ENCODE peak calls at places on chromosomes 4 and X, in ten cellular contexts. One of them, this sample, is unnamed.

GRCh38 chrX:119784747-119785446 is 6.5 kb downstream of the RPL39 start:
- DNase-seq in endothelial cell of umbilical vein: peak
- DNase-seq in CD4-positive, alpha-beta T cell: peak
- DNase-seq in tibial nerve: no peak
- DNase-seq in A549: peak
- DNase-seq in pancreas: no peak
- DNase-seq in substantia nigra: no peak
- DNase-seq in Peyer's patch: peak
- DNase-seq in hepatocyte: no peak
- DNase-seq in neuronal stem cell: no peak
- DNase-seq in this sample: no peak

GRCh38 chr4:20037745-20038144 is 214.0 kb upstream of the SLIT2 start:
- DNase-seq in endothelial cell of umbilical vein: no peak
- DNase-seq in CD4-positive, alpha-beta T cell: no peak
- DNase-seq in tibial nerve: no peak
- DNase-seq in A549: no peak
- DNase-seq in pancreas: no peak
- DNase-seq in substantia nigra: no peak
- DNase-seq in Peyer's patch: no peak
- DNase-seq in hepatocyte: no peak
- DNase-seq in neuronal stem cell: no peak
- DNase-seq in this sample: no peak

GRCh38 chr4:127778102-127778501 is 4.0 kb upstream of the HSPA4L start:
- DNase-seq in endothelial cell of umbilical vein: no peak
- DNase-seq in CD4-positive, alpha-beta T cell: no peak
- DNase-seq in tibial nerve: no peak
- DNase-seq in A549: no peak
- DNase-seq in pancreas: no peak
- DNase-seq in substantia nigra: no peak
- DNase-seq in Peyer's patch: no peak
- DNase-seq in hepatocyte: no peak
- DNase-seq in neuronal stem cell: peak
- DNase-seq in this sample: no peak

GRCh38 chrX:42577936-42578335 is 200.0 kb downstream of the PPP1R2C start:
- DNase-seq in endothelial cell of umbilical vein: peak
- DNase-seq in CD4-positive, alpha-beta T cell: no peak
- DNase-seq in tibial nerve: no peak
- DNase-seq in A549: no peak
- DNase-seq in pancreas: no peak
- DNase-seq in substantia nigra: no peak
- DNase-seq in Peyer's patch: no peak
- DNase-seq in hepatocyte: peak
- DNase-seq in neuronal stem cell: no peak
- DNase-seq in this sample: no peak

GRCh38 chrX:136147320-136147901 is at the start of gene FHL1:
- DNase-seq in endothelial cell of umbilical vein: peak
- DNase-seq in CD4-positive, alpha-beta T cell: peak
- DNase-seq in tibial nerve: peak
- DNase-seq in A549: no peak
- DNase-seq in pancreas: peak
- DNase-seq in substantia nigra: peak
- DNase-seq in Peyer's patch: peak
- DNase-seq in hepatocyte: peak
- DNase-seq in neuronal stem cell: peak
- DNase-seq in this sample: peak

GRCh38 chr4:144209491-144209890 is 69.0 kb upstream of the GYPA start:
- DNase-seq in endothelial cell of umbilical vein: no peak
- DNase-seq in CD4-positive, alpha-beta T cell: no peak
- DNase-seq in tibial nerve: no peak
- DNase-seq in A549: no peak
- DNase-seq in pancreas: no peak
- DNase-seq in substantia nigra: no peak
- DNase-seq in Peyer's patch: no peak
- DNase-seq in hepatocyte: no peak
- DNase-seq in neuronal stem cell: no peak
- DNase-seq in this sample: no peak

GRCh38 chrX:38045697-38046096 is 39.3 kb downstream of the SYTL5 start:
- DNase-seq in endothelial cell of umbilical vein: no peak
- DNase-seq in CD4-positive, alpha-beta T cell: no peak
- DNase-seq in tibial nerve: no peak
- DNase-seq in A549: peak
- DNase-seq in pancreas: peak
- DNase-seq in substantia nigra: no peak
- DNase-seq in Peyer's patch: no peak
- DNase-seq in hepatocyte: peak
- DNase-seq in neuronal stem cell: no peak
- DNase-seq in this sample: no peak

GRCh38 chr4:4394644-4395043 is 7.7 kb downstream of the NSG1 start:
- DNase-seq in endothelial cell of umbilical vein: no peak
- DNase-seq in CD4-positive, alpha-beta T cell: no peak
- DNase-seq in tibial nerve: no peak
- DNase-seq in A549: peak
- DNase-seq in pancreas: no peak
- DNase-seq in substantia nigra: no peak
- DNase-seq in Peyer's patch: no peak
- DNase-seq in hepatocyte: no peak
- DNase-seq in neuronal stem cell: no peak
- DNase-seq in this sample: no peak

GRCh38 chrX:149504226-149504914 is 736 bp downstream of the IDS start:
- DNase-seq in endothelial cell of umbilical vein: no peak
- DNase-seq in CD4-positive, alpha-beta T cell: peak
- DNase-seq in tibial nerve: no peak
- DNase-seq in A549: peak
- DNase-seq in pancreas: no peak
- DNase-seq in substantia nigra: no peak
- DNase-seq in Peyer's patch: peak
- DNase-seq in hepatocyte: peak
- DNase-seq in neuronal stem cell: no peak
- DNase-seq in this sample: peak

GRCh38 chr4:164383187-164384181 is 370.4 kb upstream of the SMIM31 start:
- DNase-seq in endothelial cell of umbilical vein: no peak
- DNase-seq in CD4-positive, alpha-beta T cell: no peak
- DNase-seq in tibial nerve: peak
- DNase-seq in A549: peak
- DNase-seq in pancreas: no peak
- DNase-seq in substantia nigra: peak
- DNase-seq in Peyer's patch: no peak
- DNase-seq in hepatocyte: peak
- DNase-seq in neuronal stem cell: peak
- DNase-seq in this sample: peak

DNA sequence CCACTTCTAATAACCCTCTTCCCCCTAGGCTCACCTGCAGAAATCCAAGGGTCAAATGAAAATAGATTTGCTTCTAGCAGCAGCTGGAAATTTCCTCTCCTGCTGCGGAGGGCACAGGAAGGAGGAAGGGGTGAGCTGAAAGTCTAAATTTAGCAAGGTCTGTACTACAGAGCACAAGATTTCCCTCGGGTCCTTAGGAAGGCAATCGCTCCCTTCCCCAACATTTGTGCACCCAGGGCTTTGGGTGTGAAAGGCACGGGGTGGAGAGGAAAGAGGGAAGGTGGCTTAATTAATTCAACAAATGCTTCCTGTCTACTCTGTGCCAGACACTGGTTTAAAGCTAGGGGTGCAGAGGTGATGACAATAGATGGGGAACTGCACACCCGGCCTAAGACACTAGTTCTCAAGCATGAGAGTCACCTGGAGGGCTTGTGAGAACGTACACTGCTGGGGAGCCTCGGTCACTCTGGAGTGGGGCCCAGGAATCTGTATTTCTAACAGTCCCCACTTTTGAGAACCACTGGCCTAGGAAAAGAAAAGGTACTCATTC is 204.4 kb downstream of the NSUN7 start:
- DNase-seq in endothelial cell of umbilical vein: no peak
- DNase-seq in CD4-positive, alpha-beta T cell: no peak
- DNase-seq in tibial nerve: no peak
- DNase-seq in A549: no peak
- DNase-seq in pancreas: no peak
- DNase-seq in substantia nigra: no peak
- DNase-seq in Peyer's patch: no peak
- DNase-seq in hepatocyte: no peak
- DNase-seq in neuronal stem cell: no peak
- DNase-seq in this sample: no peak
- H3K27ac ChIP-seq in endothelial cell of umbilical vein: no peak
- H3K27ac ChIP-seq in CD4-positive, alpha-beta T cell: no peak
- H3K27ac ChIP-seq in tibial nerve: peak
- H3K27ac ChIP-seq in A549: no peak
- H3K27ac ChIP-seq in pancreas: no peak
- H3K27ac ChIP-seq in substantia nigra: peak
- H3K27ac ChIP-seq in Peyer's patch: peak
- H3K27ac ChIP-seq in hepatocyte: no peak
- H3K27ac ChIP-seq in neuronal stem cell: peak
- H3K27ac ChIP-seq in this sample: peak

DNA sequence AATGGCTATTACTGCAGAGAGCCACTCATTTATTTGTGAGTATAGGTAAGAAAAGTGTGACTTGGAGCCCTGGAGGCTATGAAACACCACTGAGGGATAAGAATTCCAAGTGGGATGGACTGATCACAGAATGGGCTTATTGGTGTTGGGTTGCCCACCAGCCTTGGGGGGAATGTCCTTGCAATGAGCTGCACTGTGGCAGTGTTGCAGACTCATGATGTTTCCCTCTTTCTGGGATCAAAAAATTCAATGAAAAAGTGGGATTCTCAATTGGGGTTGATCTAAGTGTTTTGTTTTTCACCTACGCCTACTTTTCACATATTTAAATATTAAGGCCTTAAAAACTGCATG is 1024.5 kb upstream of the PCDH10 start:
- DNase-seq in endothelial cell of umbilical vein: no peak
- DNase-seq in CD4-positive, alpha-beta T cell: no peak
- DNase-seq in tibial nerve: no peak
- DNase-seq in A549: no peak
- DNase-seq in pancreas: no peak
- DNase-seq in substantia nigra: no peak
- DNase-seq in Peyer's patch: no peak
- DNase-seq in hepatocyte: no peak
- DNase-seq in neuronal stem cell: no peak
- DNase-seq in this sample: no peak
- H3K27ac ChIP-seq in endothelial cell of umbilical vein: no peak
- H3K27ac ChIP-seq in CD4-positive, alpha-beta T cell: no peak
- H3K27ac ChIP-seq in tibial nerve: no peak
- H3K27ac ChIP-seq in A549: no peak
- H3K27ac ChIP-seq in pancreas: no peak
- H3K27ac ChIP-seq in substantia nigra: no peak
- H3K27ac ChIP-seq in Peyer's patch: no peak
- H3K27ac ChIP-seq in hepatocyte: no peak
- H3K27ac ChIP-seq in neuronal stem cell: no peak
- H3K27ac ChIP-seq in this sample: no peak

GRCh38 chr4:3243066-3243775 is 5.7 kb upstream of the MSANTD1 start:
- DNase-seq in endothelial cell of umbilical vein: no peak
- DNase-seq in CD4-positive, alpha-beta T cell: peak
- DNase-seq in tibial nerve: no peak
- DNase-seq in A549: no peak
- DNase-seq in pancreas: no peak
- DNase-seq in substantia nigra: no peak
- DNase-seq in Peyer's patch: no peak
- DNase-seq in hepatocyte: no peak
- DNase-seq in neuronal stem cell: no peak
- DNase-seq in this sample: no peak

GRCh38 chr4:3239998-3240920 is 8.7 kb upstream of the MSANTD1 start:
- DNase-seq in endothelial cell of umbilical vein: no peak
- DNase-seq in CD4-positive, alpha-beta T cell: no peak
- DNase-seq in tibial nerve: no peak
- DNase-seq in A549: no peak
- DNase-seq in pancreas: peak
- DNase-seq in substantia nigra: no peak
- DNase-seq in Peyer's patch: no peak
- DNase-seq in hepatocyte: no peak
- DNase-seq in neuronal stem cell: no peak
- DNase-seq in this sample: no peak

GRCh38 chr4:3240936-3241522 is 7.9 kb upstream of the MSANTD1 start:
- DNase-seq in endothelial cell of umbilical vein: no peak
- DNase-seq in CD4-positive, alpha-beta T cell: no peak
- DNase-seq in tibial nerve: no peak
- DNase-seq in A549: no peak
- DNase-seq in pancreas: no peak
- DNase-seq in substantia nigra: no peak
- DNase-seq in Peyer's patch: no peak
- DNase-seq in hepatocyte: no peak
- DNase-seq in neuronal stem cell: no peak
- DNase-seq in this sample: no peak

GRCh38 chr4:3244002-3244401 is 5.0 kb upstream of the MSANTD1 start:
- DNase-seq in endothelial cell of umbilical vein: no peak
- DNase-seq in CD4-positive, alpha-beta T cell: no peak
- DNase-seq in tibial nerve: no peak
- DNase-seq in A549: no peak
- DNase-seq in pancreas: no peak
- DNase-seq in substantia nigra: no peak
- DNase-seq in Peyer's patch: no peak
- DNase-seq in hepatocyte: no peak
- DNase-seq in neuronal stem cell: no peak
- DNase-seq in this sample: no peak

DNA sequence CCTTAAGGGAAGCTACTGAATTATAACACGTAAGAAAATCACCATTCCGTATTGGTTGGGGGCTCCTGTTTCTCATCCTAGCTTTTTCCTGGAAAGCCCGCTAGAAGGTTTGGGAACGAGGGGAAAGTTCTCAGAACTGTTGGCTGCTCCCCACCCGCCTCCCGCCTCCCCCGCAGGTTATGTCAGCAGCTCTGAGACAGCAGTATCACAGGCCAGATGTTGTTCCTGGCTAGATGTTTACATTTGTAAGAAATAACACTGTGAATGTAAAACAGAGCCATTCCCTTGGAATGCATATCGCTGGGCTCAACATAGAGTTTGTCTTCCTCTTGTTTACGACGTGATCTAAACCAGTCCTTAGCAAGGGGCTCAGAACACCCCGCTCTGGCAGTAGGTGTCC is 7.1 kb upstream of the MSANTD1 start:
- DNase-seq in endothelial cell of umbilical vein: no peak
- DNase-seq in CD4-positive, alpha-beta T cell: no peak
- DNase-seq in tibial nerve: no peak
- DNase-seq in A549: no peak
- DNase-seq in pancreas: no peak
- DNase-seq in substantia nigra: no peak
- DNase-seq in Peyer's patch: no peak
- DNase-seq in hepatocyte: peak
- DNase-seq in neuronal stem cell: no peak
- DNase-seq in this sample: peak
- H3K27ac ChIP-seq in endothelial cell of umbilical vein: no peak
- H3K27ac ChIP-seq in CD4-positive, alpha-beta T cell: no peak
- H3K27ac ChIP-seq in tibial nerve: no peak
- H3K27ac ChIP-seq in A549: no peak
- H3K27ac ChIP-seq in pancreas: no peak
- H3K27ac ChIP-seq in substantia nigra: no peak
- H3K27ac ChIP-seq in Peyer's patch: peak
- H3K27ac ChIP-seq in hepatocyte: peak
- H3K27ac ChIP-seq in neuronal stem cell: no peak
- H3K27ac ChIP-seq in this sample: no peak

DNA sequence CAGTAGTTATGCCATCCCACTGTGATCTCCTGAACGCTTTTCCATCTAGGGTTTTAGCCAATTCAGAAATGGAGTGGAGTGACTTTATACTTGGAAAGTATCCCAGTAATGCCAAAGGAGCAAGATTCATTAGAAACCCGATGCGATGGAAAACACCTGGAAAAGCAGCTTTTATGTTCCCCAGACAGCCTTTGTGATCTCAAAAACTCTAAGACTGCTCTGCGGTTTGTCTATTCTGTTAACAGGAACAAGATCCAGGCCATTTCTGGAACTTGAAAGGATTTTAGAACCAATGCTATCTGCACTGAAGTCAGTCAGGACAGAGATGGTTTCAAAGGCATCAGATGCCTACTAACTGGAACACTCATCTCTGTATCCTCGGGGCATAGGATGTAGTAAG is 145.1 kb downstream of the APBB2 start:
- DNase-seq in endothelial cell of umbilical vein: no peak
- DNase-seq in CD4-positive, alpha-beta T cell: no peak
- DNase-seq in tibial nerve: no peak
- DNase-seq in A549: no peak
- DNase-seq in pancreas: no peak
- DNase-seq in substantia nigra: no peak
- DNase-seq in Peyer's patch: no peak
- DNase-seq in hepatocyte: peak
- DNase-seq in neuronal stem cell: no peak
- DNase-seq in this sample: no peak
- H3K27ac ChIP-seq in endothelial cell of umbilical vein: no peak
- H3K27ac ChIP-seq in CD4-positive, alpha-beta T cell: no peak
- H3K27ac ChIP-seq in tibial nerve: no peak
- H3K27ac ChIP-seq in A549: no peak
- H3K27ac ChIP-seq in pancreas: no peak
- H3K27ac ChIP-seq in substantia nigra: no peak
- H3K27ac ChIP-seq in Peyer's patch: no peak
- H3K27ac ChIP-seq in hepatocyte: no peak
- H3K27ac ChIP-seq in neuronal stem cell: no peak
- H3K27ac ChIP-seq in this sample: no peak

This sample was measured in ovary.